ENCODE peak calls at places on chromosomes 16 and 17, in ten cellular contexts. Y, G, K, W, L, X, O, E, U and Q are unnamed samples.

GRCh38 chr17:81635973-81636504 is 873 bp downstream of the NPLOC4 start:
- DNase-seq in Y (no peak), G (peak; percentile 49), K (no peak), W (no peak), L (no peak), X (no peak), O (no peak), E (no peak), U (no peak), Q (no peak)

GRCh38 chr16:66660422-66661209 is 35.9 kb downstream of the CMTM4 start:
- DNase-seq in Y (no peak), G (peak; percentile 86), K (no peak), W (peak; percentile 59), L (no peak), X (peak; percentile 9), O (no peak), E (peak; percentile 74), U (peak; percentile 68), Q (no peak)

GRCh38 chr17:16466407-16466806 is 25.6 kb downstream of the LRRC75A start:
- DNase-seq in Y (no peak), G (no peak), K (no peak), W (no peak), L (no peak), X (no peak), O (no peak), E (no peak), U (no peak), Q (no peak)

GRCh38 chr17:76120658-76121008 is 17.0 kb upstream of the EXOC7 start:
- DNase-seq in Y (no peak), G (no peak), K (no peak), W (no peak), L (no peak), X (no peak), O (no peak), E (no peak), U (no peak), Q (no peak)

GRCh38 chr16:720507-720989 is 398 bp upstream of the ANTKMT start:
- DNase-seq in Y (peak; percentile 79), G (peak; percentile 59), K (no peak), W (peak; percentile 78), L (peak; percentile 80), X (peak; percentile 73), O (no peak), E (peak; percentile 53), U (no peak), Q (no peak)

GRCh38 chr17:55086635-55087058 is 118.1 kb downstream of the STXBP4 start:
- DNase-seq in Y (no peak), G (peak; percentile 82), K (no peak), W (no peak), L (no peak), X (peak; percentile 17), O (no peak), E (peak; percentile 83), U (no peak), Q (no peak)

GRCh38 chr16:27633221-27633620 is 83.3 kb downstream of the KATNIP start:
- DNase-seq in Y (no peak), G (no peak), K (no peak), W (no peak), L (no peak), X (no peak), O (no peak), E (no peak), U (no peak), Q (no peak)

GRCh38 chr17:49597928-49598655 is 22.4 kb downstream of the NXPH3 start:
- DNase-seq in Y (no peak), G (peak; percentile 39), K (no peak), W (no peak), L (no peak), X (no peak), O (no peak), E (no peak), U (no peak), Q (no peak)

GRCh38 chr17:72591500-72592241 is 470.9 kb downstream of the SOX9 start:
- DNase-seq in Y (peak; percentile 52), G (no peak), K (no peak), W (peak; percentile 31), L (peak; percentile 75), X (no peak), O (no peak), E (peak; percentile 29), U (no peak), Q (no peak)

GRCh38 chr17:2059125-2059836 is 4.4 kb downstream of the HIC1 start:
- DNase-seq in Y (no peak), G (no peak), K (no peak), W (no peak), L (no peak), X (no peak), O (no peak), E (no peak), U (no peak), Q (no peak)

GRCh38 chr17:40796846-40797245 is 2.9 kb downstream of the KRT28 start:
- DNase-seq in Y (no peak), G (no peak), K (no peak), W (no peak), L (no peak), X (no peak), O (no peak), E (no peak), U (no peak), Q (no peak)

GRCh38 chr16:23082161-23082788 is 67.0 kb downstream of the USP31 start:
- DNase-seq in Y (peak; percentile 83), G (peak; percentile 56), K (no peak), W (no peak), L (no peak), X (no peak), O (no peak), E (peak; percentile 27), U (no peak), Q (no peak)

GRCh38 chr16:85770741-85771140 is 19.8 kb upstream of the C16orf74 start:
- DNase-seq in Y (no peak), G (no peak), K (no peak), W (no peak), L (no peak), X (no peak), O (no peak), E (no peak), U (no peak), Q (no peak)

GRCh38 chr16:30367349-30368009 is 2.8 kb downstream of the TBC1D10B start:
- DNase-seq in Y (no peak), G (no peak), K (no peak), W (no peak), L (peak; percentile 42), X (no peak), O (no peak), E (no peak), U (no peak), Q (no peak)

GRCh38 chr17:6800422-6801027 is 24.5 kb downstream of the FBXO39 start:
- DNase-seq in Y (no peak), G (no peak), K (no peak), W (no peak), L (no peak), X (no peak), O (no peak), E (peak; percentile 43), U (no peak), Q (no peak)